ENCODE peak calls at places on chromosomes 7 and 10, in eight cellular contexts. K, N, P, Y, E, D, V and R are unnamed samples.
A peak's percentile ranks its signal among the peaks of the same experiment; 100 is the strongest.

GRCh38 chr10:73076361-73077183 is 20.1 kb downstream of the P4HA1 start:
- DNase-seq in Y (peak; percentile 37), P (no peak), D (no peak), N (peak; percentile 59), E (peak; percentile 41), V (no peak), K (no peak), R (peak; percentile 78)

GRCh38 chr10:96283351-96283750 is 12.0 kb upstream of the BLNK start:
- DNase-seq in D (no peak), P (no peak), N (no peak), K (no peak), V (no peak), E (no peak), Y (no peak), R (no peak)

GRCh38 chr10:30002438-30003266 is 56.7 kb downstream of the JCAD start:
- DNase-seq in Y (peak; percentile 88), D (peak; percentile 55), V (peak; percentile 67), N (peak; percentile 70), P (peak; percentile 80), E (peak; percentile 79), K (peak; percentile 81), R (peak; percentile 88)

GRCh38 chr7:135620980-135621850 is 41.1 kb upstream of the STMP1 start:
- DNase-seq in Y (peak; percentile 87), E (peak; percentile 36), K (peak; percentile 26), D (peak; percentile 58), P (peak; percentile 48), V (no peak), N (peak; percentile 89), R (peak; percentile 52)

GRCh38 chr7:1458676-1459511 is at the start of gene MICALL2:
- DNase-seq in K (peak; percentile 91), V (peak; percentile 89), P (peak; percentile 88), E (peak; percentile 77), D (no peak), N (peak; percentile 85), Y (peak; percentile 90), R (peak; percentile 85)

GRCh38 chr10:47264797-47265281 is 35.2 kb upstream of the GDF10 start:
- DNase-seq in K (no peak), V (no peak), P (no peak), N (no peak), E (no peak), D (no peak), Y (no peak), R (no peak)

GRCh38 chr7:4097001-4097609 is 585.0 kb upstream of the FOXK1 start:
- DNase-seq in E (no peak), K (no peak), P (no peak), D (no peak), V (no peak), N (no peak), Y (no peak), R (peak; percentile 55)

GRCh38 chr7:153297141-153297540 is 537.6 kb downstream of the ACTR3B start:
- DNase-seq in N (no peak), K (no peak), P (no peak), D (no peak), E (no peak), Y (no peak), V (no peak), R (no peak)

GRCh38 chr7:157791666-157792065 is 454.9 kb downstream of the DNAJB6 start:
- DNase-seq in Y (no peak), N (no peak), V (no peak), K (no peak), D (no peak), E (no peak), P (no peak), R (no peak)

GRCh38 chr7:147809785-147810184 is 780.8 kb upstream of the C7orf33 start:
- DNase-seq in D (no peak), K (no peak), N (no peak), V (no peak), P (no peak), E (no peak), Y (no peak), R (no peak)

GRCh38 chr10:50993817-50994251 is 80.5 kb upstream of the PRKG1 start:
- DNase-seq in E (peak; percentile 63), N (peak; percentile 59), P (no peak), K (no peak), V (no peak), D (no peak), Y (peak; percentile 22), R (no peak)

GRCh38 chr7:22860337-22860736 is 37.7 kb upstream of the TOMM7 start:
- DNase-seq in V (no peak), D (no peak), K (no peak), N (no peak), E (no peak), Y (no peak), P (no peak), R (no peak)

GRCh38 chr10:43939939-43940810 is 291.5 kb upstream of the ZNF32 start:
- DNase-seq in Y (peak; percentile 23), V (no peak), N (no peak), E (peak; percentile 27), P (no peak), D (no peak), K (no peak), R (no peak)

GRCh38 chr7:130219871-130220270 is 12.2 kb downstream of the SSMEM1 start:
- DNase-seq in P (no peak), Y (no peak), K (no peak), D (no peak), V (no peak), N (no peak), E (no peak), R (no peak)

GRCh38 chr10:79104264-79104954 is 35.6 kb downstream of the ZMIZ1 start:
- DNase-seq in D (no peak), V (no peak), P (no peak), N (no peak), K (no peak), E (no peak), Y (no peak), R (peak; percentile 87)

DNA sequence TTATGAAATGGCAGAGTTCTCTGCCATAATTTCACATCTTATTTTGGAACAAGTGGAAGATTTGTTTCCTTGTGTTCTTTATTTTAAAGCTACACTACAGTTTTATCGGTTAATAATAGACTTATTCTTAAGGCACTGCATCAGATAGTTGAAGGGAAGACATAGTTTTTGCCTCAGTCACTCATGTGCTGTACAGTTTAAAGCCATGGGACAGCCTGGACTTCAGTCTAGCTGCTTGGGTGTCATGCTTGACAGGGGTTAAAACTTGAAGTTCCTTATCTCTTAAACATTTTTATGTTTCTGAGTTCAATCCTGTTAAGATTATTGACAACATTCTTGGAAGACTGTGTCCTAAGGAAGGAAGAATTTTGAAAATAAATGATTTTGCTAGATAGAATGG is 49.6 kb downstream of the PPP1R9A start:
- DNase-seq in N (no peak), E (no peak), K (no peak), V (no peak), Y (no peak), D (no peak), P (no peak), R (no peak)
- H3K4me3 ChIP-seq in N (no peak overlapping the region), E (no peak overlapping the region), K (no peak overlapping the region), V (no peak overlapping the region), Y (no peak overlapping the region), D (no peak overlapping the region), P (no peak overlapping the region), R (no peak overlapping the region)

GRCh38 chr10:71213127-71213616 is 802 bp downstream of the UNC5B start:
- DNase-seq in E (peak; percentile 52), D (peak; percentile 45), N (peak; percentile 49), V (no peak), Y (peak; percentile 85), P (peak; percentile 77), K (peak; percentile 63), R (peak; percentile 75)

GRCh38 chr10:71212249-71213126 is at the start of gene UNC5B:
- DNase-seq in N (peak; percentile 79), P (peak; percentile 98), Y (peak; percentile 96), D (peak; percentile 93), E (peak; percentile 92), V (peak; percentile 95), K (peak; percentile 92), R (peak; percentile 88)

GRCh38 chr10:71211759-71212248 is 566 bp upstream of the UNC5B start:
- DNase-seq in V (no peak), P (peak; percentile 45), K (no peak), N (no peak), Y (no peak), D (no peak), E (no peak), R (no peak)

GRCh38 chr10:71214641-71215160 is 2.3 kb downstream of the UNC5B start:
- DNase-seq in V (no peak), K (no peak), E (no peak), Y (no peak), D (no peak), P (peak; percentile 19), N (no peak), R (peak; percentile 45)

GRCh38 chr10:71213761-71214440 is 1.5 kb downstream of the UNC5B start:
- DNase-seq in P (peak; percentile 87), V (no peak), D (no peak), K (peak; percentile 42), N (peak; percentile 46), E (no peak), Y (peak; percentile 56), R (peak; percentile 76)
- H3K4me3 ChIP-seq in P (peak overlapping the region; percentile 78), V (peak overlapping the region; percentile 78), D (no peak overlapping the region), K (peak overlapping the region; percentile 95), N (peak overlapping the region; percentile 82), E (peak overlapping the region; percentile 30), Y (peak overlapping the region; percentile 83), R (peak overlapping the region; percentile 88)

GRCh38 chr7:150847536-150847935 is 4.8 kb upstream of the AOC1 start:
- DNase-seq in V (no peak), E (no peak), P (no peak), Y (no peak), K (no peak), D (no peak), N (no peak), R (no peak)

GRCh38 chr7:150842716-150843115 is 9.6 kb upstream of the AOC1 start:
- DNase-seq in P (no peak), E (no peak), Y (no peak), K (no peak), D (no peak), N (no peak), V (no peak), R (no peak)

GRCh38 chr7:150848111-150848510 is 4.2 kb upstream of the AOC1 start:
- DNase-seq in K (no peak), V (no peak), P (no peak), E (no peak), Y (no peak), N (no peak), D (no peak), R (no peak)

GRCh38 chr7:150846291-150847115 is 5.8 kb upstream of the AOC1 start:
- DNase-seq in E (no peak), Y (no peak), K (no peak), N (no peak), D (no peak), V (no peak), P (no peak), R (no peak)

GRCh38 chr7:150845471-150845870 is 6.8 kb upstream of the AOC1 start:
- DNase-seq in P (no peak), K (no peak), D (no peak), V (no peak), E (no peak), Y (peak; percentile 32), N (no peak), R (peak; percentile 40)
- H3K4me3 ChIP-seq in P (no peak overlapping the region), K (no peak overlapping the region), D (no peak overlapping the region), V (no peak overlapping the region), E (no peak overlapping the region), Y (no peak overlapping the region), N (no peak overlapping the region), R (no peak overlapping the region)

DNA sequence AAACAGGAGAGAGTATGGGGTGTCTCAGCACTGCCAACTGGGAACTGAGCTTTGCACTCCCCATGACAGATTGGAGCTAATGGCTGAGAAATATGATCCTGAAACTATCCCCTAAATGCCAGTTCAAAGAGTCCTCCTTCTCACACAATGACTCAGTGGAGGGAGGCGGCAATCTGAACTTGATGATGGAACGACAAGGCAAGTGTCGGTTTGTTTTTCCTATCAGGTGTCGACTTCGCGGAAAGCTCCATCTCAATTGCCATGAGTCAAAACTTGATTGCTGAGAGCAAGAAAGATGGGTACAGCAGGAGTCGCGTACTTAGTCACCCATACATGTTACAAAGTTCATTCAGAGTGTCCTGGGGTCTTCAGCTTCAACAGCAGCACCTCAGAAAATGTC is 52.5 kb downstream of the NPY start:
- DNase-seq in N (no peak), P (no peak), K (no peak), E (no peak), Y (peak; percentile 63), D (no peak), V (no peak), R (no peak)
- H3K4me3 ChIP-seq in N (no peak overlapping the region), P (no peak overlapping the region), K (no peak overlapping the region), E (no peak overlapping the region), Y (no peak overlapping the region), D (no peak overlapping the region), V (no peak overlapping the region), R (no peak overlapping the region)